ENCODE peak calls at places on chromosomes 7 and 10, in four cellular contexts. Q is cardiac muscle cell, B is aorta, Z is lung. V is an unnamed sample. For H3K27me3 and H3K4me1, the result is how much of the 10 kb centered on the place peaks cover.

GRCh38 chr10:34526758-34527730 is 288.1 kb downstream of the PARD3 start:
- DNase-seq in Z (no peak), Q (peak), B (no peak), V (no peak)

GRCh38 chr10:73900068-73900467 is 10.9 kb upstream of the PLAU start:
- DNase-seq in B (no peak), Z (no peak), Q (no peak), V (no peak)

GRCh38 chr7:6385110-6385792 is 62.5 kb downstream of the DAGLB start:
- DNase-seq in Z (no peak), B (no peak), Q (peak), V (no peak)

GRCh38 chr10:116768786-116769185 is 26.4 kb upstream of the HSPA12A start:
- DNase-seq in B (no peak), Z (no peak), Q (no peak), V (no peak)

GRCh38 chr10:21125471-21126228 is 228.5 kb upstream of the NEBL start:
- DNase-seq in B (peak), Z (no peak), Q (no peak), V (no peak)

GRCh38 chr7:130943336-130943901 is 209.4 kb upstream of the KLF14 start:
- DNase-seq in Z (no peak), B (no peak), Q (peak), V (peak)

GRCh38 chr7:90461216-90461615 is 8.2 kb upstream of the PTTG1IP2 start:
- DNase-seq in Q (peak), B (no peak), Z (no peak), V (no peak)

GRCh38 chr7:83947260-83947659 is 247.3 kb downstream of the SEMA3A start:
- DNase-seq in Z (no peak), B (no peak), Q (peak), V (no peak)

GRCh38 chr10:106565546-106565945 is 599.0 kb downstream of the SORCS1 start:
- DNase-seq in Q (peak), Z (no peak), B (no peak), V (no peak)

GRCh38 chr7:140229591-140230516 is 53.1 kb upstream of the KDM7A start:
- DNase-seq in B (no peak), Q (no peak), Z (no peak), V (peak)

GRCh38 chr10:119849031-119849789 is 23.4 kb downstream of the MCMBP start:
- DNase-seq in Z (no peak), B (no peak), Q (peak), V (no peak)

GRCh38 chr10:78579995-78580394 is 488.8 kb upstream of the ZMIZ1 start:
- DNase-seq in Q (peak), Z (no peak), B (no peak), V (no peak)

GRCh38 chr10:83536426-83536825 is 602.9 kb upstream of the GHITM start:
- DNase-seq in Q (no peak), Z (no peak), B (no peak), V (no peak)

GRCh38 chr10:122128357-122128756 is 139.4 kb downstream of the TACC2 start:
- DNase-seq in Z (no peak), Q (peak), B (peak), V (no peak)

GRCh38 chr7:29623976-29624375 is 60.3 kb downstream of the PRR15 start:
- DNase-seq in Z (no peak), B (no peak), Q (no peak), V (no peak)

GRCh38 chr10:113058175-113058961 is 108.3 kb downstream of the TCF7L2 start:
- DNase-seq in Z (no peak), Q (peak), B (no peak), V (no peak)

GRCh38 chr10:96093948-96094347 is 36.1 kb upstream of the ZNF518A start:
- DNase-seq in B (no peak), Z (no peak), Q (no peak), V (no peak)

GRCh38 chr10:96089670-96090462 is 40.2 kb upstream of the ZNF518A start:
- DNase-seq in Q (peak), B (peak), Z (peak), V (peak)

GRCh38 chr10:96090463-96090800 is 39.7 kb upstream of the ZNF518A start:
- DNase-seq in B (no peak), Z (no peak), Q (no peak), V (no peak)

GRCh38 chr10:96096958-96097357 is 33.1 kb upstream of the ZNF518A start:
- DNase-seq in Z (no peak), B (no peak), Q (no peak), V (no peak)

GRCh38 chr10:96092999-96093767 is 36.9 kb upstream of the ZNF518A start:
- DNase-seq in Z (no peak), Q (no peak), B (no peak), V (no peak)
- H3K27me3 ChIP-seq in Z (under half), Q (under half), B (under half), V (under half)

GRCh38 chr10:101355307-101355706 is 1.3 kb downstream of the BTRC start:
- DNase-seq in B (no peak), Z (no peak), Q (no peak), V (no peak)
- H3K4me1 ChIP-seq in B (under half), Z (under half), Q (under half), V (under half)

GRCh38 chr10:71582019-71582418 is 137.6 kb downstream of the C10orf105 start:
- DNase-seq in Z (no peak), Q (peak), B (no peak), V (no peak)
- H3K27me3 ChIP-seq in Z (under half), Q (under half), B (under half), V (under half)

GRCh38 chr10:11173062-11173461 is 155.4 kb downstream of the CELF2 start:
- DNase-seq in Z (no peak), B (no peak), Q (no peak), V (no peak)
- H3K4me1 ChIP-seq in Z (under half), B (under half), Q (half or more), V (half or more)

GRCh38 chr10:61319550-61320256 is 133.5 kb downstream of the TMEM26 start:
- DNase-seq in Z (no peak), Q (no peak), B (no peak), V (no peak)
- H3K27me3 ChIP-seq in Z (under half), Q (under half), B (under half), V (under half)

GRCh38 chr7:33753881-33754525 is 151.3 kb upstream of the BMPER start:
- DNase-seq in Q (no peak), B (no peak), Z (no peak), V (no peak)

GRCh38 chr7:33754933-33755928 is 150.1 kb upstream of the BMPER start:
- DNase-seq in Z (no peak), Q (no peak), B (no peak), V (no peak)

GRCh38 chr7:33750177-33750576 is 155.2 kb upstream of the BMPER start:
- DNase-seq in Q (peak), Z (no peak), B (no peak), V (no peak)

GRCh38 chr7:33748793-33749192 is 156.5 kb upstream of the BMPER start:
- DNase-seq in Z (no peak), Q (peak), B (no peak), V (no peak)

DNA sequence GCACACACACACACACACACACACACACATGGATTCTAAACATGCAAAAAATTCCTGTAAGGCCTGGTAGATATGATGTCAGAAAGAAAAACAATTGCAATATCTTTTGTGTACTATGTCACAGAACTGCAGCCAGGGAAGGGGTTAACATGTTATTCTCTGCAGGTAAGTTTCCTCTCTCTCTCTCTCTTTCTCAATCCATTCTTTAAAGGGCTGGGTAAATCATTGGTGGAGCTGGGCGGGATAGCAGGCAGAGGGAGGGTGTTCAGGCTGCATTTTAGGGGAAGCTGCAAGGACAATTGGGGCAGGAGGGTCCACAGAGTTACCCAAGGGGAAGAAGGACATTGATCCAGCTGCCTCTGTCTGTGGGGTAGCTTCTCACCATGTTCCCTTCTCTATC is 153.9 kb upstream of the BMPER start:
- DNase-seq in Q (no peak), Z (no peak), B (no peak), V (no peak)
- H3K4me1 ChIP-seq in Q (under half), Z (under half), B (under half), V (under half)